ENCODE peak calls at places on chromosomes 11 and 22, in six cellular contexts. One of them, this sample, is unnamed.

GRCh38 chr11:114651145-114651718 is 27.1 kb upstream of the NXPE2 start:
- DNase-seq in psoas muscle: no peak
- DNase-seq in coronary artery: no peak
- DNase-seq in progenitor cell of endocrine pancreas: no peak
- DNase-seq in osteocyte: no peak
- DNase-seq in right atrium auricular region: no peak
- DNase-seq in this sample: no peak

GRCh38 chr11:72004515-72005346 is 6.0 kb downstream of the IL18BP start:
- DNase-seq in right atrium auricular region: no peak
- DNase-seq in progenitor cell of endocrine pancreas: no peak
- DNase-seq in coronary artery: no peak
- DNase-seq in psoas muscle: no peak
- DNase-seq in osteocyte: no peak
- DNase-seq in this sample: no peak

GRCh38 chr22:36218648-36219047 is 17.0 kb upstream of the APOL4 start:
- DNase-seq in right atrium auricular region: no peak
- DNase-seq in osteocyte: no peak
- DNase-seq in psoas muscle: no peak
- DNase-seq in coronary artery: no peak
- DNase-seq in progenitor cell of endocrine pancreas: no peak
- DNase-seq in this sample: no peak

GRCh38 chr11:77580712-77581337 is 8.9 kb upstream of the AQP11 start:
- DNase-seq in right atrium auricular region: no peak
- DNase-seq in osteocyte: no peak
- DNase-seq in psoas muscle: no peak
- DNase-seq in progenitor cell of endocrine pancreas: no peak
- DNase-seq in coronary artery: no peak
- DNase-seq in this sample: no peak

GRCh38 chr11:72222106-72222891 is 2.3 kb upstream of the INPPL1 start:
- DNase-seq in coronary artery: no peak
- DNase-seq in osteocyte: peak; percentile 68
- DNase-seq in right atrium auricular region: peak; percentile 50
- DNase-seq in progenitor cell of endocrine pancreas: no peak
- DNase-seq in psoas muscle: no peak
- DNase-seq in this sample: no peak

GRCh38 chr11:85947431-85948272 is 92.5 kb downstream of the CCDC83 start:
- DNase-seq in psoas muscle: no peak
- DNase-seq in coronary artery: no peak
- DNase-seq in osteocyte: no peak
- DNase-seq in right atrium auricular region: no peak
- DNase-seq in progenitor cell of endocrine pancreas: no peak
- DNase-seq in this sample: no peak

GRCh38 chr11:78646564-78647185 is 72.0 kb upstream of the NARS2 start:
- DNase-seq in coronary artery: peak; percentile 41
- DNase-seq in psoas muscle: peak; percentile 21
- DNase-seq in right atrium auricular region: peak; percentile 59
- DNase-seq in osteocyte: peak; percentile 79
- DNase-seq in progenitor cell of endocrine pancreas: peak; percentile 38
- DNase-seq in this sample: no peak

GRCh38 chr11:69442012-69442806 is 39.3 kb upstream of the LINC01488 start:
- DNase-seq in psoas muscle: no peak
- DNase-seq in right atrium auricular region: no peak
- DNase-seq in progenitor cell of endocrine pancreas: no peak
- DNase-seq in osteocyte: no peak
- DNase-seq in coronary artery: no peak
- DNase-seq in this sample: no peak

GRCh38 chr11:14041040-14041439 is 78.5 kb downstream of the SPON1 start:
- DNase-seq in coronary artery: no peak
- DNase-seq in right atrium auricular region: no peak
- DNase-seq in progenitor cell of endocrine pancreas: no peak
- DNase-seq in psoas muscle: no peak
- DNase-seq in osteocyte: no peak
- DNase-seq in this sample: no peak

GRCh38 chr11:120805960-120806555 is 217.8 kb upstream of the TBCEL start:
- DNase-seq in right atrium auricular region: no peak
- DNase-seq in osteocyte: no peak
- DNase-seq in progenitor cell of endocrine pancreas: no peak
- DNase-seq in psoas muscle: no peak
- DNase-seq in coronary artery: no peak
- DNase-seq in this sample: no peak

GRCh38 chr11:8732748-8733241 is 50.2 kb downstream of the RPL27A start:
- DNase-seq in psoas muscle: peak; percentile 82
- DNase-seq in coronary artery: peak; percentile 94
- DNase-seq in right atrium auricular region: peak; percentile 83
- DNase-seq in osteocyte: peak; percentile 87
- DNase-seq in progenitor cell of endocrine pancreas: no peak
- DNase-seq in this sample: no peak

GRCh38 chr22:48630444-48630777 is 1197.3 kb downstream of the BRD1 start:
- DNase-seq in psoas muscle: no peak
- DNase-seq in right atrium auricular region: no peak
- DNase-seq in coronary artery: no peak
- DNase-seq in osteocyte: no peak
- DNase-seq in progenitor cell of endocrine pancreas: no peak
- DNase-seq in this sample: no peak

GRCh38 chr11:9528573-9529332 is 44.7 kb upstream of the WEE1 start:
- DNase-seq in progenitor cell of endocrine pancreas: no peak
- DNase-seq in coronary artery: no peak
- DNase-seq in right atrium auricular region: no peak
- DNase-seq in osteocyte: no peak
- DNase-seq in psoas muscle: no peak
- DNase-seq in this sample: no peak

GRCh38 chr11:74936087-74936486 is 12.8 kb downstream of the XRRA1 start:
- DNase-seq in progenitor cell of endocrine pancreas: no peak
- DNase-seq in right atrium auricular region: no peak
- DNase-seq in psoas muscle: no peak
- DNase-seq in coronary artery: no peak
- DNase-seq in osteocyte: no peak
- DNase-seq in this sample: no peak

GRCh38 chr11:116696381-116696941 is 76.3 kb downstream of the BUD13 start:
- DNase-seq in osteocyte: peak; percentile 75
- DNase-seq in right atrium auricular region: peak; percentile 42
- DNase-seq in progenitor cell of endocrine pancreas: no peak
- DNase-seq in coronary artery: peak; percentile 38
- DNase-seq in psoas muscle: no peak
- DNase-seq in this sample: no peak

GRCh38 chr11:47950396-47950795 is 30.0 kb upstream of the PTPRJ start:
- DNase-seq in psoas muscle: no peak
- DNase-seq in osteocyte: no peak
- DNase-seq in right atrium auricular region: no peak
- DNase-seq in coronary artery: no peak
- DNase-seq in progenitor cell of endocrine pancreas: no peak
- DNase-seq in this sample: peak; percentile 30

GRCh38 chr11:59247535-59248227 is 35.0 kb upstream of the MPEG1 start:
- DNase-seq in osteocyte: no peak
- DNase-seq in psoas muscle: peak; percentile 33
- DNase-seq in right atrium auricular region: no peak
- DNase-seq in progenitor cell of endocrine pancreas: no peak
- DNase-seq in coronary artery: no peak
- DNase-seq in this sample: no peak

GRCh38 chr11:130369713-130370112 is 55.0 kb upstream of the ZBTB44 start:
- DNase-seq in right atrium auricular region: no peak
- DNase-seq in coronary artery: no peak
- DNase-seq in progenitor cell of endocrine pancreas: no peak
- DNase-seq in osteocyte: no peak
- DNase-seq in psoas muscle: no peak
- DNase-seq in this sample: no peak

GRCh38 chr11:113090716-113091577 is 129.7 kb downstream of the NCAM1 start:
- DNase-seq in progenitor cell of endocrine pancreas: no peak
- DNase-seq in right atrium auricular region: no peak
- DNase-seq in coronary artery: no peak
- DNase-seq in osteocyte: no peak
- DNase-seq in psoas muscle: no peak
- DNase-seq in this sample: no peak

GRCh38 chr11:91664521-91664920 is 560.1 kb upstream of the FAT3 start:
- DNase-seq in psoas muscle: no peak
- DNase-seq in coronary artery: no peak
- DNase-seq in osteocyte: no peak
- DNase-seq in right atrium auricular region: no peak
- DNase-seq in progenitor cell of endocrine pancreas: no peak
- DNase-seq in this sample: no peak

GRCh38 chr11:61512435-61512834 is 3.9 kb downstream of the LRRC10B start:
- DNase-seq in osteocyte: no peak
- DNase-seq in coronary artery: no peak
- DNase-seq in right atrium auricular region: no peak
- DNase-seq in progenitor cell of endocrine pancreas: no peak
- DNase-seq in psoas muscle: no peak
- DNase-seq in this sample: no peak

GRCh38 chr22:45473626-45474237 is 29.0 kb upstream of the FBLN1 start:
- DNase-seq in progenitor cell of endocrine pancreas: no peak
- DNase-seq in right atrium auricular region: no peak
- DNase-seq in psoas muscle: no peak
- DNase-seq in coronary artery: no peak
- DNase-seq in osteocyte: no peak
- DNase-seq in this sample: no peak

GRCh38 chr22:43476751-43477150 is 64.9 kb downstream of the MPPED1 start:
- DNase-seq in osteocyte: no peak
- DNase-seq in right atrium auricular region: no peak
- DNase-seq in psoas muscle: no peak
- DNase-seq in coronary artery: no peak
- DNase-seq in progenitor cell of endocrine pancreas: no peak
- DNase-seq in this sample: no peak

GRCh38 chr22:43477966-43478365 is 66.2 kb downstream of the MPPED1 start:
- DNase-seq in psoas muscle: no peak
- DNase-seq in coronary artery: no peak
- DNase-seq in progenitor cell of endocrine pancreas: no peak
- DNase-seq in osteocyte: no peak
- DNase-seq in right atrium auricular region: no peak
- DNase-seq in this sample: no peak

GRCh38 chr22:43475549-43476076 is 63.8 kb downstream of the MPPED1 start:
- DNase-seq in osteocyte: no peak
- DNase-seq in psoas muscle: no peak
- DNase-seq in coronary artery: no peak
- DNase-seq in right atrium auricular region: no peak
- DNase-seq in progenitor cell of endocrine pancreas: no peak
- DNase-seq in this sample: no peak

GRCh38 chr22:43477151-43477725 is 65.4 kb downstream of the MPPED1 start:
- DNase-seq in osteocyte: no peak
- DNase-seq in psoas muscle: no peak
- DNase-seq in right atrium auricular region: no peak
- DNase-seq in coronary artery: no peak
- DNase-seq in progenitor cell of endocrine pancreas: no peak
- DNase-seq in this sample: no peak

DNA sequence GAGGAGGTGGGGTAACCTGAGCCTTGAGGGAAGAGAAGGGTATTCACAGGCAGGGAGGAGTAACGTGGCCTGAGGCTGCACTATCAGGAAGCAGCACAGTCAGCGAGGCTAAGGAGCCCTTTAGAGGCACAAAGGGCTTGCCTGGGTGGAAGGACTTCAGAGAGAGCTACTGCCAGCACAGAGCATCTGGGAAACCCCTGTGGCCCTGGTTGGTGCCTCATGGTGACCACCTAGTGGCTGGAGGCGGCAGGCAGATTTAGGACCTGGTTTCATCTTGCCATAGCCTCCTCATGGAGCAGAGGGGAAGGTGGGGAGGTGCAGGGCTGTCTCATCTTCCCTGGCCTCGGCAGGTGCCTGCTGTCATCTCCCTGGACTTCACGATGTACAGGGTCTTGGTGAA is 64.5 kb downstream of the MPPED1 start:
- DNase-seq in coronary artery: no peak
- DNase-seq in osteocyte: no peak
- DNase-seq in psoas muscle: no peak
- DNase-seq in right atrium auricular region: no peak
- DNase-seq in progenitor cell of endocrine pancreas: no peak
- DNase-seq in this sample: no peak
- TF ChIP-seq CTCF in coronary artery: no peak
- TF ChIP-seq CTCF in osteocyte: no peak
- TF ChIP-seq CTCF in psoas muscle: no peak
- TF ChIP-seq CTCF in right atrium auricular region: no peak
- TF ChIP-seq CTCF in progenitor cell of endocrine pancreas: peak; percentile 43
- TF ChIP-seq CTCF in this sample: no peak

DNA sequence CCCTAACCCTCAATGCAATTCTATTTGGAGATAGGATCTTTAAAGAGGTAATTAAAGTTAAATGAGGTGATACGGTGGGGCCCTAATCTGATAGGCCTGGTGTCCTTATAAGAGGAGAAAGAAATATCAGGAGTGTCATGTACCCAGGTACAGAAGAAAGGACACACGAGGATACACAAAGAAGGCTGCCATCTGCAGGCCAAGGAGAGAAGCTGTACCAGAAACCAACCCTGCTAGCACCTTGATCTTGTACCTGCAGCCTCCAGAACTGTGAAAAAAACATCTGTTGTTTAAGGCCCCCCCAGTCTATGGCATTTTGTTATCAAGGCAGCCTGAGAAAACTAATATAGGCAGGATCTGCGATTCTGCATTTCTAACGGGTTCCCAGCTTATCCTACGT is 44.2 kb downstream of the FBXO7 start:
- DNase-seq in osteocyte: no peak
- DNase-seq in coronary artery: no peak
- DNase-seq in right atrium auricular region: no peak
- DNase-seq in psoas muscle: no peak
- DNase-seq in progenitor cell of endocrine pancreas: no peak
- DNase-seq in this sample: no peak
- TF ChIP-seq CTCF in osteocyte: no peak
- TF ChIP-seq CTCF in coronary artery: no peak
- TF ChIP-seq CTCF in right atrium auricular region: no peak
- TF ChIP-seq CTCF in psoas muscle: peak; percentile 7
- TF ChIP-seq CTCF in progenitor cell of endocrine pancreas: peak; percentile 23
- TF ChIP-seq CTCF in this sample: no peak

DNA sequence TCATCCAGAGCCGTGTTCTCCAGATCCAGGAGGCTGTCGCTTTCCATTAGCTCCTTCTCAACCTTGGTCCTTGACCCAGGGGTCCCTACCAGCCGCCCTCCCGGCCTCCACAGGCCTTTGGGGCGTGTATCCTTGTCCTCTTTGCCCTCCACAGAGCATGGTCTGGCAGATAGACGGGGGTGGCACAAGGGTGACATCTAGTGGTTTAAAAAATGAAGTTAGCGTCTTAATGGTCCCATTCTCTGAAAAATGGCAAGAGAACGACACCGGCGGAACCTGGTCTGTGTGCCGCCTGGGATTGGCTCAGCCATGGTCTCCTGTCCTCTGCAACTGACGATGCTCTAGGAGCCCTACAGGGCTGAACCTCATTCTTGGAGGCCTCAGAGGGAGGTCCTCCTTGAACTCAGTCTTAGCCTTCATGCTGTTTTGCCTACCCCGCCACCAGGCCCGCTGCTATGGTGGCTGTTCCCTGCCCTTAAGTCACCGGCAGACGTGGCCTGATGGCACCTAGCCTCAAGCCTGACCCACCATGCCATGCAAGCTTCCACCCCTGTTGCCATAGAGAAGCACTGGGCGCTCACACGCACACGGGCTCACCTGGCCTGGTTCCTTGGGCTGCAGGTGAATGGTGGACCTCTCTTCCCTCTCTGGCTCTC is 152.1 kb upstream of the SYN3 start:
- DNase-seq in progenitor cell of endocrine pancreas: peak; percentile 11
- DNase-seq in right atrium auricular region: no peak
- DNase-seq in osteocyte: no peak
- DNase-seq in psoas muscle: no peak
- DNase-seq in coronary artery: no peak
- DNase-seq in this sample: no peak
- TF ChIP-seq CTCF in progenitor cell of endocrine pancreas: peak; percentile 66
- TF ChIP-seq CTCF in right atrium auricular region: no peak
- TF ChIP-seq CTCF in osteocyte: peak; percentile 63
- TF ChIP-seq CTCF in psoas muscle: peak; percentile 34
- TF ChIP-seq CTCF in coronary artery: no peak
- TF ChIP-seq CTCF in this sample: no peak

GRCh38 chr11:26137651-26138050 is 194.3 kb upstream of the ANO3 start:
- DNase-seq in coronary artery: no peak
- DNase-seq in osteocyte: no peak
- DNase-seq in psoas muscle: no peak
- DNase-seq in right atrium auricular region: no peak
- DNase-seq in progenitor cell of endocrine pancreas: no peak
- DNase-seq in this sample: no peak

GRCh38 chr11:26134481-26135355 is 197.2 kb upstream of the ANO3 start:
- DNase-seq in psoas muscle: no peak
- DNase-seq in coronary artery: no peak
- DNase-seq in right atrium auricular region: no peak
- DNase-seq in osteocyte: no peak
- DNase-seq in progenitor cell of endocrine pancreas: no peak
- DNase-seq in this sample: no peak

GRCh38 chr11:26134053-26134452 is 197.9 kb upstream of the ANO3 start:
- DNase-seq in psoas muscle: no peak
- DNase-seq in osteocyte: no peak
- DNase-seq in coronary artery: no peak
- DNase-seq in progenitor cell of endocrine pancreas: no peak
- DNase-seq in right atrium auricular region: no peak
- DNase-seq in this sample: no peak
- TF ChIP-seq CTCF in psoas muscle: no peak
- TF ChIP-seq CTCF in osteocyte: no peak
- TF ChIP-seq CTCF in coronary artery: no peak
- TF ChIP-seq CTCF in progenitor cell of endocrine pancreas: no peak
- TF ChIP-seq CTCF in right atrium auricular region: no peak
- TF ChIP-seq CTCF in this sample: no peak